ENCODE peak calls at places on chromosomes 7 and 10, in five cellular contexts. One of them, this sample, is unnamed.

GRCh38 chr10:17272648-17273047 is 44.6 kb downstream of the VIM start:
- DNase-seq in esophagus squamous epithelium: no peak
- DNase-seq in astrocyte of the spinal cord: no peak
- DNase-seq in spleen: no peak
- DNase-seq in nephron progenitor cell: no peak
- DNase-seq in this sample: no peak

GRCh38 chr10:33965795-33966581 is 631.5 kb upstream of the NRP1 start:
- DNase-seq in esophagus squamous epithelium: no peak
- DNase-seq in astrocyte of the spinal cord: no peak
- DNase-seq in spleen: no peak
- DNase-seq in nephron progenitor cell: no peak
- DNase-seq in this sample: no peak

GRCh38 chr10:44792119-44792783 is 118.9 kb upstream of the TMEM72 start:
- DNase-seq in esophagus squamous epithelium: no peak
- DNase-seq in astrocyte of the spinal cord: no peak
- DNase-seq in spleen: no peak
- DNase-seq in nephron progenitor cell: no peak
- DNase-seq in this sample: no peak

GRCh38 chr7:64888901-64889685 is 14.0 kb upstream of the ZNF273 start:
- DNase-seq in esophagus squamous epithelium: no peak
- DNase-seq in astrocyte of the spinal cord: peak
- DNase-seq in spleen: peak
- DNase-seq in nephron progenitor cell: peak
- DNase-seq in this sample: no peak

GRCh38 chr7:16060492-16060891 is 360.8 kb downstream of the CRPPA start:
- DNase-seq in esophagus squamous epithelium: no peak
- DNase-seq in astrocyte of the spinal cord: no peak
- DNase-seq in spleen: no peak
- DNase-seq in nephron progenitor cell: no peak
- DNase-seq in this sample: no peak

GRCh38 chr7:152956006-152956405 is 196.5 kb downstream of the ACTR3B start:
- DNase-seq in esophagus squamous epithelium: no peak
- DNase-seq in astrocyte of the spinal cord: no peak
- DNase-seq in spleen: no peak
- DNase-seq in nephron progenitor cell: no peak
- DNase-seq in this sample: no peak

GRCh38 chr7:22348379-22348778 is 8.6 kb downstream of the RAPGEF5 start:
- DNase-seq in esophagus squamous epithelium: no peak
- DNase-seq in astrocyte of the spinal cord: peak
- DNase-seq in spleen: no peak
- DNase-seq in nephron progenitor cell: no peak
- DNase-seq in this sample: no peak

GRCh38 chr7:44184221-44184873 is 4.9 kb downstream of the GCK start:
- DNase-seq in esophagus squamous epithelium: no peak
- DNase-seq in astrocyte of the spinal cord: peak
- DNase-seq in spleen: no peak
- DNase-seq in nephron progenitor cell: no peak
- DNase-seq in this sample: no peak

GRCh38 chr10:91137822-91138221 is 82.6 kb upstream of the PCGF5 start:
- DNase-seq in esophagus squamous epithelium: no peak
- DNase-seq in astrocyte of the spinal cord: no peak
- DNase-seq in spleen: no peak
- DNase-seq in nephron progenitor cell: no peak
- DNase-seq in this sample: no peak

GRCh38 chr10:80411681-80412230 is 3.4 kb downstream of the PRXL2A start:
- DNase-seq in esophagus squamous epithelium: no peak
- DNase-seq in astrocyte of the spinal cord: no peak
- DNase-seq in spleen: no peak
- DNase-seq in nephron progenitor cell: no peak
- DNase-seq in this sample: no peak

GRCh38 chr10:42868530-42868929 is 85.9 kb downstream of the BMS1 start:
- DNase-seq in esophagus squamous epithelium: no peak
- DNase-seq in astrocyte of the spinal cord: no peak
- DNase-seq in spleen: no peak
- DNase-seq in nephron progenitor cell: no peak
- DNase-seq in this sample: no peak

GRCh38 chr10:42865716-42866114 is 83.1 kb downstream of the BMS1 start:
- DNase-seq in esophagus squamous epithelium: no peak
- DNase-seq in astrocyte of the spinal cord: no peak
- DNase-seq in spleen: no peak
- DNase-seq in nephron progenitor cell: no peak
- DNase-seq in this sample: no peak

GRCh38 chr10:42867571-42867970 is 85.0 kb downstream of the BMS1 start:
- DNase-seq in esophagus squamous epithelium: no peak
- DNase-seq in astrocyte of the spinal cord: no peak
- DNase-seq in spleen: no peak
- DNase-seq in nephron progenitor cell: no peak
- DNase-seq in this sample: no peak

GRCh38 chr10:42866115-42866995 is 83.8 kb downstream of the BMS1 start:
- DNase-seq in esophagus squamous epithelium: no peak
- DNase-seq in astrocyte of the spinal cord: peak
- DNase-seq in spleen: peak
- DNase-seq in nephron progenitor cell: peak
- DNase-seq in this sample: peak

DNA sequence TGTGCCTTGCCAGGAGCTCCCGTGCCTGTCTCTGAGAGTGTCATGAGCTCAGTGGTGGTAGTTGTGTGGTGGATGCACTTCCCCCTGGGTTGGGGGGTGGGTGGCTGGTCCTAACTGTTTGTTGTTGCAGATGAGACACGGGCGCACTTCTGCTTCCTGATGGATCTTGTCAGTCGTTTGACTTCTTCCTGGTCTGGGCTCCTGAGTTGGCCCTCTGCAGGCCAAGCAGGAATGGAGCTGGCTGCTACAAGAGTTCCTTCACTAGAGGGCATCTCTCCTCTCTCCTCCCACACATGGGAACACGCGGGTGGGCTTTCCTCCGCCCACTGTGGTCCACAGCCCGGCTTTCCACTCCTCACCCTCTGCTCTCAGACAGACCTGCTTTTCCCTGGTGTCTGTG is 82.0 kb downstream of the BMS1 start:
- DNase-seq in esophagus squamous epithelium: no peak
- DNase-seq in astrocyte of the spinal cord: no peak
- DNase-seq in spleen: no peak
- DNase-seq in nephron progenitor cell: no peak
- DNase-seq in this sample: no peak
- TF ChIP-seq CTCF in esophagus squamous epithelium: peak
- TF ChIP-seq CTCF in astrocyte of the spinal cord: peak
- TF ChIP-seq CTCF in spleen: no peak
- TF ChIP-seq CTCF in nephron progenitor cell: no peak
- TF ChIP-seq CTCF in this sample: no peak

GRCh38 chr10:103598654-103599115 is 105.2 kb downstream of the NEURL1 start:
- DNase-seq in esophagus squamous epithelium: no peak
- DNase-seq in astrocyte of the spinal cord: peak
- DNase-seq in spleen: no peak
- DNase-seq in nephron progenitor cell: peak
- DNase-seq in this sample: no peak

GRCh38 chr10:103600956-103601569 is 107.6 kb downstream of the NEURL1 start:
- DNase-seq in esophagus squamous epithelium: no peak
- DNase-seq in astrocyte of the spinal cord: no peak
- DNase-seq in spleen: no peak
- DNase-seq in nephron progenitor cell: no peak
- DNase-seq in this sample: no peak

GRCh38 chr10:103600325-103600724 is 106.8 kb downstream of the NEURL1 start:
- DNase-seq in esophagus squamous epithelium: no peak
- DNase-seq in astrocyte of the spinal cord: no peak
- DNase-seq in spleen: no peak
- DNase-seq in nephron progenitor cell: no peak
- DNase-seq in this sample: no peak

GRCh38 chr10:103599907-103600306 is 106.4 kb downstream of the NEURL1 start:
- DNase-seq in esophagus squamous epithelium: no peak
- DNase-seq in astrocyte of the spinal cord: no peak
- DNase-seq in spleen: no peak
- DNase-seq in nephron progenitor cell: no peak
- DNase-seq in this sample: no peak

DNA sequence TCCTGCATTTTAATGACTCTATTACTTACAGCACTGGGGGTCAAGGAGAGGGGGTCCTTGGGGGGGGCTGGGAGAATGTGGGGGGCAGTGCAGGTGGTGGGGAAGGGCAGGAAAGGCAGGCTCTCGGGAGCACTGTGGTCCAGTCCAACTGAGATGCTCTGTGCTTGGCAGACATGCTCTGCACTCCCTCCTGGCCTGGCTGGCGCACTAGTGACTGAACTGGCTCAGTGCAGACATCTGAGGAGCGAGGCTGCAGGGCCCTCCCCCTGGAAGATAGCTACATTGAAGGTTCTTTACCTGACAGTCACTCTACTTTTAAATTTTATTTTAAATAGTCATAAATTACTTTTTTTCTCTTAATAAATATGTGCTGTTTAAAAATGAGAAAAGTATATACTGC is 105.7 kb downstream of the NEURL1 start:
- DNase-seq in esophagus squamous epithelium: no peak
- DNase-seq in astrocyte of the spinal cord: no peak
- DNase-seq in spleen: peak
- DNase-seq in nephron progenitor cell: no peak
- DNase-seq in this sample: no peak
- TF ChIP-seq CTCF in esophagus squamous epithelium: no peak
- TF ChIP-seq CTCF in astrocyte of the spinal cord: no peak
- TF ChIP-seq CTCF in spleen: no peak
- TF ChIP-seq CTCF in nephron progenitor cell: no peak
- TF ChIP-seq CTCF in this sample: no peak

DNA sequence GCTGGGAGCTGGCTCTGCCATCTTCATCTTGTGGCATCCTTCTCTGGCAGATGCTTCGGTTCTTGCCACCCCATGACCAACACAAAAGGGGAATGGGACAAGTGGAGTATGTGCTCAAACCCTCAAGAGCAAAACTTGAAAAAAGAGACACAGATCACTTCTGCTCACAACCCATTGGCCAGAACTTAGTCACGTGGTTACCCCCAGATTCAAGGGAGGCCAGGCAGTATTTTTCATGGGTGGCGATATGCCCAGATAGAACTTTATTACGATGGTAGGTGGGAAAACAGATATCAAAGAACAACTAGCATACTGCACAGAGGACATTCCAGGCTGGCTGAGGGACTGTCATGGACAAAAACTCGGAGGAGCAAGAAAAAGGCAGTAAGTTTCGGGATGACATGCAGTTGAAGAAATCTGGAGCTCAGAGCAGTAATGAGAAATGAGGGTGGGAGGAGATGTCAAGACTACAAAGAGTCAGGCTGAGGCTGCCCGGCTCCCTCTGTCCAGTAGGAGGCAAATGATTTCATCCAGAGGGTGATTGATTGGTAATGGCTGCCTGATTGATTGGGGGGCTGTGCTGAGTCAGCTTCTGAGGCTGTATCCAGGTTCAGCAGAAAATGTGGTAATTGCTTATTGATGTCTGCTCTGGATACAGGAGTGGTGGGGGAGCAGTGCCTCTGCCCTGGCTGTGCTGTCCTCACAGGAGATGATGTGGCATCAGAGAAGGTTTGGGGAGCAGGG is 25.3 kb downstream of the COL13A1 start:
- DNase-seq in esophagus squamous epithelium: no peak
- DNase-seq in astrocyte of the spinal cord: no peak
- DNase-seq in spleen: no peak
- DNase-seq in nephron progenitor cell: no peak
- DNase-seq in this sample: no peak
- TF ChIP-seq CTCF in esophagus squamous epithelium: no peak
- TF ChIP-seq CTCF in astrocyte of the spinal cord: peak
- TF ChIP-seq CTCF in spleen: no peak
- TF ChIP-seq CTCF in nephron progenitor cell: no peak
- TF ChIP-seq CTCF in this sample: no peak

DNA sequence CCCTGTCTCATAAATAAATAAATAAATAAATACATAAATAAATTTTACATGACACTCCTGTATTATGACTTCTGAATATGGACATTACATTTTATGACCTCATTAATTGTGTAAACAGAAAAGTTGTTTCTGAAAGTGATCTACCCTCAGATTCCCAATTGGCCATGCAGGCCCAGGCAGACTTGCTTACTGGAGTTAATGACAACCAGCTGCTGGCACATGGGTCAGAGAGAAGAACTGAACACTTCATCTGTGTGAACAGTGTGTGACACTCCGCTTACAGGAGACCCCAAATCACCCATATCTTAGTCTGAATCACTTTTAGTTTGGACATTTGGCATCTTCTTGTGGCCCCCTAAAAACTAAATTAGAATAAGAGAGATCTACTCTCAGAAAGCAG is 31.4 kb downstream of the PARP12 start:
- DNase-seq in esophagus squamous epithelium: no peak
- DNase-seq in astrocyte of the spinal cord: no peak
- DNase-seq in spleen: no peak
- DNase-seq in nephron progenitor cell: no peak
- DNase-seq in this sample: no peak
- TF ChIP-seq CTCF in esophagus squamous epithelium: no peak
- TF ChIP-seq CTCF in astrocyte of the spinal cord: no peak
- TF ChIP-seq CTCF in spleen: no peak
- TF ChIP-seq CTCF in nephron progenitor cell: no peak
- TF ChIP-seq CTCF in this sample: no peak

GRCh38 chr7:4749798-4750197 is 25.6 kb upstream of the AP5Z1 start:
- DNase-seq in esophagus squamous epithelium: no peak
- DNase-seq in astrocyte of the spinal cord: no peak
- DNase-seq in spleen: no peak
- DNase-seq in nephron progenitor cell: no peak
- DNase-seq in this sample: no peak

GRCh38 chr7:4754433-4755010 is 20.9 kb upstream of the AP5Z1 start:
- DNase-seq in esophagus squamous epithelium: no peak
- DNase-seq in astrocyte of the spinal cord: no peak
- DNase-seq in spleen: peak
- DNase-seq in nephron progenitor cell: no peak
- DNase-seq in this sample: no peak

GRCh38 chr7:4751398-4751947 is 23.9 kb upstream of the AP5Z1 start:
- DNase-seq in esophagus squamous epithelium: no peak
- DNase-seq in astrocyte of the spinal cord: no peak
- DNase-seq in spleen: no peak
- DNase-seq in nephron progenitor cell: no peak
- DNase-seq in this sample: no peak

GRCh38 chr7:4755045-4755444 is 20.4 kb upstream of the AP5Z1 start:
- DNase-seq in esophagus squamous epithelium: no peak
- DNase-seq in astrocyte of the spinal cord: no peak
- DNase-seq in spleen: no peak
- DNase-seq in nephron progenitor cell: no peak
- DNase-seq in this sample: no peak

DNA sequence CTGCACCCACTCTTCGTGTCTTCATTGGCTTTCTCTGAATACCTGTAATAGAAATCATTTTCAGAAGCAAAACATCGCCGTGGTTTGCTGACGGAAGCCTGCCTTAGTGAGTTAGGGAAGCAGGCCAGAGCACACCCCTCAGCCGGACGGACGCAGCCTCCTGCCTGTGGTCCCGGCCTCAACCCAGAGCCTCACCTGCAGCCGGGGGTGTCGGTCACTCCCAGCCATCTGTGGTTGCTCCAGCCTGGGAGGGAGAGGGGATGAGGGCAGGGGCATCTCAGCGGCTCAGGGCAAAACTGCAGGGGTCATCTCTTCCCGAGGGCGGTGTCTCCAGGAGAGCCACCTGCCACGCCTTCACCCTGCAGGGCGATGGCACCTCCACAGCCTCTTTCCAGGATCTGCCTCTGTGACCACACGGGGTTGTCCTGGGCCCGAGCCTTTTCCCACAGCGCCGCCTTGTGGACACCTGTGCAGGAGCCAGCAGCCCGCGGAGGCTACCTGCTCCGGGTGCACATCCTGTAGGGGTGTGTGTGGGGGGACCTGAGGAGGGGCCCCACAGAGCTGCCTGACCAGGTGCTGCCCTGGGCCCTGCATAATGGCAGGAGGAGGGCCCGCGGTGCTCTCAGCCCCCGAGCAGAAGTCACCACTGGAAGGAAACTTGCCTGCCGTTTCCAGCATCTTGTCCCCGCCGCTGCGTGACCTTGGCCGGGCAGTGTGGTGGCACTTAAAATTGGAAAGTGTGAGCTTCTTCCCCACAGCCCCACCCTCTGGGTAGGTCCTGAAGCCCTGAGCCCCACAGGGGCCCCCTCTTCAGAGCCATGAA is 21.6 kb upstream of the AP5Z1 start:
- DNase-seq in esophagus squamous epithelium: no peak
- DNase-seq in astrocyte of the spinal cord: peak
- DNase-seq in spleen: peak
- DNase-seq in nephron progenitor cell: peak
- DNase-seq in this sample: peak
- TF ChIP-seq CTCF in esophagus squamous epithelium: peak
- TF ChIP-seq CTCF in astrocyte of the spinal cord: peak
- TF ChIP-seq CTCF in spleen: peak
- TF ChIP-seq CTCF in nephron progenitor cell: peak
- TF ChIP-seq CTCF in this sample: peak